ENCODE peak calls at places on chromosomes 6 and 20, in five cellular contexts. One of them, this sample, is unnamed.

GRCh38 chr6:166691199-166691598 is 64.1 kb upstream of the RPS6KA2 start:
- DNase-seq in Peyer's patch: no peak
- DNase-seq in bronchial epithelial cell: peak
- DNase-seq in fibroblast of pulmonary artery: peak
- DNase-seq in brain microvascular endothelial cell: peak
- DNase-seq in this sample: peak

GRCh38 chr20:39874049-39874893 is 814.8 kb downstream of the MAFB start:
- DNase-seq in Peyer's patch: peak
- DNase-seq in bronchial epithelial cell: peak
- DNase-seq in fibroblast of pulmonary artery: peak
- DNase-seq in brain microvascular endothelial cell: peak
- DNase-seq in this sample: peak

GRCh38 chr6:107318100-107318736 is 141.1 kb downstream of the PDSS2 start:
- DNase-seq in Peyer's patch: peak
- DNase-seq in bronchial epithelial cell: peak
- DNase-seq in fibroblast of pulmonary artery: peak
- DNase-seq in brain microvascular endothelial cell: peak
- DNase-seq in this sample: no peak

GRCh38 chr6:127298475-127298874 is 31.8 kb downstream of the RNF146 start:
- DNase-seq in Peyer's patch: no peak
- DNase-seq in bronchial epithelial cell: no peak
- DNase-seq in fibroblast of pulmonary artery: peak
- DNase-seq in brain microvascular endothelial cell: no peak
- DNase-seq in this sample: no peak

GRCh38 chr20:40251284-40251932 is 437.6 kb downstream of the MAFB start:
- DNase-seq in Peyer's patch: no peak
- DNase-seq in bronchial epithelial cell: peak
- DNase-seq in fibroblast of pulmonary artery: peak
- DNase-seq in brain microvascular endothelial cell: peak
- DNase-seq in this sample: peak

GRCh38 chr6:155448823-155449789 is 6.5 kb downstream of the NOX3 start:
- DNase-seq in Peyer's patch: no peak
- DNase-seq in bronchial epithelial cell: no peak
- DNase-seq in fibroblast of pulmonary artery: no peak
- DNase-seq in brain microvascular endothelial cell: no peak
- DNase-seq in this sample: no peak

GRCh38 chr6:105892577-105893262 is 193.4 kb upstream of the PRDM1 start:
- DNase-seq in Peyer's patch: no peak
- DNase-seq in bronchial epithelial cell: no peak
- DNase-seq in fibroblast of pulmonary artery: no peak
- DNase-seq in brain microvascular endothelial cell: no peak
- DNase-seq in this sample: no peak

GRCh38 chr20:36859282-36859555 is 16.7 kb upstream of the TLDC2 start:
- DNase-seq in Peyer's patch: no peak
- DNase-seq in bronchial epithelial cell: no peak
- DNase-seq in fibroblast of pulmonary artery: no peak
- DNase-seq in brain microvascular endothelial cell: no peak
- DNase-seq in this sample: no peak

GRCh38 chr6:169701218-169701952 is 444 bp downstream of the WDR27 start:
- DNase-seq in Peyer's patch: no peak
- DNase-seq in bronchial epithelial cell: peak
- DNase-seq in fibroblast of pulmonary artery: no peak
- DNase-seq in brain microvascular endothelial cell: no peak
- DNase-seq in this sample: no peak

GRCh38 chr6:150741633-150742200 is 123.8 kb upstream of the MTHFD1L start:
- DNase-seq in Peyer's patch: no peak
- DNase-seq in bronchial epithelial cell: no peak
- DNase-seq in fibroblast of pulmonary artery: peak
- DNase-seq in brain microvascular endothelial cell: no peak
- DNase-seq in this sample: no peak

GRCh38 chr6:163398796-163399195 is 15.7 kb upstream of the QKI start:
- DNase-seq in Peyer's patch: no peak
- DNase-seq in bronchial epithelial cell: no peak
- DNase-seq in fibroblast of pulmonary artery: no peak
- DNase-seq in brain microvascular endothelial cell: no peak
- DNase-seq in this sample: no peak

GRCh38 chr20:6784767-6785166 is 17.3 kb downstream of the BMP2 start:
- DNase-seq in Peyer's patch: no peak
- DNase-seq in bronchial epithelial cell: no peak
- DNase-seq in fibroblast of pulmonary artery: no peak
- DNase-seq in brain microvascular endothelial cell: no peak
- DNase-seq in this sample: no peak

GRCh38 chr20:44644384-44645131 is 6.9 kb downstream of the ADA start:
- DNase-seq in Peyer's patch: no peak
- DNase-seq in bronchial epithelial cell: no peak
- DNase-seq in fibroblast of pulmonary artery: no peak
- DNase-seq in brain microvascular endothelial cell: no peak
- DNase-seq in this sample: no peak

GRCh38 chr20:42138711-42139110 is 520.5 kb upstream of the CHD6 start:
- DNase-seq in Peyer's patch: no peak
- DNase-seq in bronchial epithelial cell: no peak
- DNase-seq in fibroblast of pulmonary artery: no peak
- DNase-seq in brain microvascular endothelial cell: no peak
- DNase-seq in this sample: no peak

GRCh38 chr6:170366248-170366960 is 59.8 kb downstream of the FAM120B start:
- DNase-seq in Peyer's patch: no peak
- DNase-seq in bronchial epithelial cell: no peak
- DNase-seq in fibroblast of pulmonary artery: no peak
- DNase-seq in brain microvascular endothelial cell: no peak
- DNase-seq in this sample: no peak

GRCh38 chr20:6689339-6689973 is 78.0 kb upstream of the BMP2 start:
- DNase-seq in Peyer's patch: no peak
- DNase-seq in bronchial epithelial cell: no peak
- DNase-seq in fibroblast of pulmonary artery: no peak
- DNase-seq in brain microvascular endothelial cell: no peak
- DNase-seq in this sample: no peak

GRCh38 chr20:1075564-1075963 is 42.8 kb upstream of the PSMF1 start:
- DNase-seq in Peyer's patch: no peak
- DNase-seq in bronchial epithelial cell: no peak
- DNase-seq in fibroblast of pulmonary artery: no peak
- DNase-seq in brain microvascular endothelial cell: no peak
- DNase-seq in this sample: peak

GRCh38 chr6:160300076-160300695 is 41.6 kb upstream of the SLC22A2 start:
- DNase-seq in Peyer's patch: peak
- DNase-seq in bronchial epithelial cell: peak
- DNase-seq in fibroblast of pulmonary artery: no peak
- DNase-seq in brain microvascular endothelial cell: no peak
- DNase-seq in this sample: no peak

GRCh38 chr6:22954749-22955385 is 385.5 kb downstream of the HDGFL1 start:
- DNase-seq in Peyer's patch: no peak
- DNase-seq in bronchial epithelial cell: peak
- DNase-seq in fibroblast of pulmonary artery: peak
- DNase-seq in brain microvascular endothelial cell: no peak
- DNase-seq in this sample: no peak

GRCh38 chr20:1324598-1325172 is 4.3 kb downstream of the SDCBP2 start:
- DNase-seq in Peyer's patch: peak
- DNase-seq in bronchial epithelial cell: no peak
- DNase-seq in fibroblast of pulmonary artery: peak
- DNase-seq in brain microvascular endothelial cell: peak
- DNase-seq in this sample: no peak

GRCh38 chr6:62775427-62776022 is 435.7 kb upstream of the FKBP1C start:
- DNase-seq in Peyer's patch: no peak
- DNase-seq in bronchial epithelial cell: peak
- DNase-seq in fibroblast of pulmonary artery: peak
- DNase-seq in brain microvascular endothelial cell: no peak
- DNase-seq in this sample: no peak

GRCh38 chr20:38870733-38871559 is 55.3 kb upstream of the FAM83D start:
- DNase-seq in Peyer's patch: no peak
- DNase-seq in bronchial epithelial cell: peak
- DNase-seq in fibroblast of pulmonary artery: peak
- DNase-seq in brain microvascular endothelial cell: no peak
- DNase-seq in this sample: peak

GRCh38 chr6:122809001-122809400 is 19.9 kb downstream of the SMPDL3A start:
- DNase-seq in Peyer's patch: no peak
- DNase-seq in bronchial epithelial cell: no peak
- DNase-seq in fibroblast of pulmonary artery: no peak
- DNase-seq in brain microvascular endothelial cell: no peak
- DNase-seq in this sample: no peak

GRCh38 chr6:159727717-159728440 is 573 bp downstream of the WTAP start:
- DNase-seq in Peyer's patch: no peak
- DNase-seq in bronchial epithelial cell: peak
- DNase-seq in fibroblast of pulmonary artery: peak
- DNase-seq in brain microvascular endothelial cell: peak
- DNase-seq in this sample: no peak

DNA sequence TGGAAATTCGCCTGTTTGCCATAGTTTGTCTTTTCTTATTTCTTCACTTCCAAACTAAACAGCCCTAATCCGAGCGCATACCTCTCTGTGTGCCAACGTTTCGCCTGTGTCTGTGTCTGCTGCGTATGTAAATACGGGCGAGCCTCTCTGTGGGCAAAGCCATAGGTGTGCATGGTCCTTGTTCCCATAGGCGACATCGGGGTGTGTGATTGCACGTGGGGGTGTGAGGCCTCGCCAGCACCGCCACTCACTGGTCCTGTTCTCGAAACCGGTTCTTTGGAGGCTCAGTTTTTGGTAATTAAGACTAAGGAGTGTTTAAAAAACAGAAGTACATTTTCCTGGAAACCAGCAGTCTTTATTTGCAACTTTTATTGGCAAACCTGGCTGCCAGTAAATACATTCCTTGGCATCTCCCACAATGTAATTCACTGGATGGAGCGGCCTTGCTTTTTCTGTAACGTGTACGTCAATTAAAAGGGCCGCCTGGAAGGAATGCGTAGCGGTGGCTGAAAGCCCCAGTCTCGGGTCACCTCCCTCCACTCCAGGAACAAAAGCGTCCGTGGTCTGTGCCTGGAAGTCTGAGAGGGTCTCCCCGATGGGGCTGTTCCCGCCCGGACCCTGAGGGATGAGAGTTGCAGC is 5.9 kb upstream of the FOXC1 start:
- DNase-seq in Peyer's patch: no peak
- DNase-seq in bronchial epithelial cell: no peak
- DNase-seq in fibroblast of pulmonary artery: no peak
- DNase-seq in brain microvascular endothelial cell: no peak
- DNase-seq in this sample: no peak
- H3K4me3 ChIP-seq in Peyer's patch: peak
- H3K4me3 ChIP-seq in bronchial epithelial cell: peak
- H3K4me3 ChIP-seq in fibroblast of pulmonary artery: peak
- H3K4me3 ChIP-seq in brain microvascular endothelial cell: peak
- H3K4me3 ChIP-seq in this sample: peak

GRCh38 chr6:28383235-28384142 is 16.1 kb downstream of the ZSCAN12 start:
- DNase-seq in Peyer's patch: peak
- DNase-seq in bronchial epithelial cell: peak
- DNase-seq in fibroblast of pulmonary artery: peak
- DNase-seq in brain microvascular endothelial cell: peak
- DNase-seq in this sample: no peak
- TF ChIP-seq CTCF in Peyer's patch: peak
- TF ChIP-seq CTCF in bronchial epithelial cell: peak
- TF ChIP-seq CTCF in fibroblast of pulmonary artery: peak
- TF ChIP-seq CTCF in brain microvascular endothelial cell: peak
- TF ChIP-seq CTCF in this sample: peak

GRCh38 chr6:93341900-93342613 is 77.3 kb downstream of the EPHA7 start:
- DNase-seq in Peyer's patch: no peak
- DNase-seq in bronchial epithelial cell: no peak
- DNase-seq in fibroblast of pulmonary artery: no peak
- DNase-seq in brain microvascular endothelial cell: no peak
- DNase-seq in this sample: no peak
- H3K4me3 ChIP-seq in Peyer's patch: no peak
- H3K4me3 ChIP-seq in bronchial epithelial cell: no peak
- H3K4me3 ChIP-seq in fibroblast of pulmonary artery: no peak
- H3K4me3 ChIP-seq in brain microvascular endothelial cell: no peak
- H3K4me3 ChIP-seq in this sample: no peak

GRCh38 chr6:69915346-69915745 is 49.0 kb downstream of the COL19A1 start:
- DNase-seq in Peyer's patch: no peak
- DNase-seq in bronchial epithelial cell: no peak
- DNase-seq in fibroblast of pulmonary artery: peak
- DNase-seq in brain microvascular endothelial cell: no peak
- DNase-seq in this sample: no peak
- TF ChIP-seq CTCF in Peyer's patch: no peak
- TF ChIP-seq CTCF in bronchial epithelial cell: no peak
- TF ChIP-seq CTCF in fibroblast of pulmonary artery: no peak
- TF ChIP-seq CTCF in brain microvascular endothelial cell: no peak
- TF ChIP-seq CTCF in this sample: no peak

GRCh38 chr6:158283304-158284005 is 28.8 kb upstream of the TULP4 start:
- DNase-seq in Peyer's patch: no peak
- DNase-seq in bronchial epithelial cell: no peak
- DNase-seq in fibroblast of pulmonary artery: peak
- DNase-seq in brain microvascular endothelial cell: peak
- DNase-seq in this sample: no peak
- H3K4me3 ChIP-seq in Peyer's patch: no peak
- H3K4me3 ChIP-seq in bronchial epithelial cell: no peak
- H3K4me3 ChIP-seq in fibroblast of pulmonary artery: no peak
- H3K4me3 ChIP-seq in brain microvascular endothelial cell: no peak
- H3K4me3 ChIP-seq in this sample: no peak

DNA sequence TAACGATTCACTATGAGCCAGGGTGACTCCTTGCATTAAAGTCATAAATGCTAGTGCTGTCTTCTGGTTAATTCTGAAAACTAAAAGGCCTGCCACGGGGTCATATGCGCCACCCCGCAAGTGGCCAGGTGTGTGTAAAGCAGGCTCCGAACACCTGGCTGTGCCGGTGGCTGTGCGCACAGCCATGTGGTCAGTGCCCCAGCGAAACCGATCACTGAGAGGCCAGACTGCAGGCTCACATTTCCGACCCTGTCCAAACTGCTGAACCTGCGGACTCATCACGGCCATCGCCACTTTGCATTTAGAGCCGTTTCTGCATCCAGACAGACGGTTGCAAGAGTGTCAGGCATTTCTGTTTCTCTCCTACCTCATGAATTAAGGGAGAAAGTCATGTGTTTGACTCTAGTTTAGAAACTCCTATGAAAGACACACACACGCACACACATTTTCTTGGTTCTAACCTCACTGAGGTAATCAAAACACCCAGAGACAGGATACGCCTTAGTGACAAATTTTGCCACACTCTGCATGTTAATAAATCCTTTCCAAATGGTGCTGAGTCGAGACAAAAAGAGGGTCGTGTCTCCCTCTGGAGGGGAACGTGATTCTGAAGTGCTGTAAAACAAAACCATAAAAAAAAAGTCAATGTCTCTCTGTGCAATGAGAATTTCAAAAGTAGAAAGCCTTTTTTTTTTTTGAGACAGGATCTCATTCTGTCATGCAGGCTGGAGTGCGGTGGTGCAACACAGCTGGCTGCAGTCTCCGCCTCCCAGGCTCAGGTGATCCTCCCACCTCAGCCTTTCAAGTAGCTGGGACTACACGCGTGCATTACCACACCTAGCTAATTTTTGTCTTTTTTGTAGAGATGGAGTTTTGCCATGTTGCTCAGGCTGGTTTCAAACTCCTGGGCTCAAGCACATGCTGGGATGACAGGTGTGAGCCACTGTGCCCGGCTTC is 31.0 kb upstream of the TCFL5 start:
- DNase-seq in Peyer's patch: no peak
- DNase-seq in bronchial epithelial cell: no peak
- DNase-seq in fibroblast of pulmonary artery: no peak
- DNase-seq in brain microvascular endothelial cell: no peak
- DNase-seq in this sample: no peak
- TF ChIP-seq CTCF in Peyer's patch: no peak
- TF ChIP-seq CTCF in bronchial epithelial cell: no peak
- TF ChIP-seq CTCF in fibroblast of pulmonary artery: no peak
- TF ChIP-seq CTCF in brain microvascular endothelial cell: no peak
- TF ChIP-seq CTCF in this sample: no peak

DNA sequence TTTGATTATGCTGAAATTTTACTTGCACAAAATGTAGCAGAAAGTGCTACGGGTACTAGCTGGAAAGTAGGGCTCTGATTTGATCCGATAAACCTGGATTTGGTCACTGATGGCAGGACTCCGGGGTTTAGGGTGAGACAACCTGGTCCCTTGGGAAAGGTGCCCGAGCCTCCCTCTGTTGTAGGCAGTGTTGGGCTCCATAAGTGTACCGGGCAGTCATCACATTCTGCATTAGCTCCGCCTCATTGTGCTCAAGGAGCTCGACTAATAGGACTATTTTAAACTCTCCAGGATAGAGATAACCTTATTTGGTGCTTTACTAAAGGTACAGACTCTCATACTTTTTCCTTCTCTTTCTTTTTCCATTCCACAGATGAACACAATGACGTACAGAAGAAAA is 117.6 kb downstream of the UTRN start:
- DNase-seq in Peyer's patch: no peak
- DNase-seq in bronchial epithelial cell: no peak
- DNase-seq in fibroblast of pulmonary artery: no peak
- DNase-seq in brain microvascular endothelial cell: no peak
- DNase-seq in this sample: no peak
- H3K4me3 ChIP-seq in Peyer's patch: no peak
- H3K4me3 ChIP-seq in bronchial epithelial cell: no peak
- H3K4me3 ChIP-seq in fibroblast of pulmonary artery: no peak
- H3K4me3 ChIP-seq in brain microvascular endothelial cell: no peak
- H3K4me3 ChIP-seq in this sample: no peak

This sample was measured in epithelial cell of proximal tubule.